ENCODE peak calls at places on chromosomes 3 and 15, in six cellular contexts. U is SK-N-SH, G is IMR-90, Z is GM12878, Q is K562, Y is HepG2. E is an unnamed sample.

GRCh38 chr3:6354653-6355052 is 506.3 kb upstream of the GRM7 start:
- DNase-seq in Y (no peak), U (no peak), Q (no peak), Z (no peak), G (no peak), E (no peak)

GRCh38 chr3:126343675-126344074 is 13.5 kb downstream of the KLF15 start:
- DNase-seq in G (no peak), Q (no peak), Z (no peak), U (no peak), Y (no peak), E (no peak)

GRCh38 chr15:59522988-59523461 is 85.0 kb downstream of the FAM81A start:
- DNase-seq in Y (no peak), Z (no peak), G (no peak), Q (no peak), U (no peak), E (no peak)

GRCh38 chr3:197501879-197502620 is 53.7 kb downstream of the BDH1 start:
- DNase-seq in Q (no peak), Y (peak), G (peak), Z (peak), U (peak), E (peak)

GRCh38 chr3:47610572-47610971 is 31.9 kb upstream of the CSPG5 start:
- DNase-seq in Q (no peak), Z (no peak), Y (no peak), U (no peak), G (no peak), E (no peak)

GRCh38 chr3:105352976-105353375 is 13.7 kb upstream of the ALCAM start:
- DNase-seq in Z (no peak), G (peak), Q (no peak), Y (no peak), U (no peak), E (no peak)

GRCh38 chr15:94119923-94120775 is 111.2 kb upstream of the MCTP2 start:
- DNase-seq in U (peak), Y (peak), Q (peak), G (peak), Z (peak), E (peak)

GRCh38 chr15:63501256-63502089 is 2.9 kb upstream of the USP3 start:
- DNase-seq in U (no peak), G (peak), Y (peak), Q (no peak), Z (no peak), E (peak)

GRCh38 chr3:139944256-139944910 is 9.4 kb downstream of the CLSTN2 start:
- DNase-seq in G (no peak), Y (no peak), Z (no peak), Q (no peak), U (no peak), E (no peak)

GRCh38 chr3:107910713-107911259 is 180.0 kb downstream of the CD47 start:
- DNase-seq in Z (peak), Y (no peak), U (no peak), G (no peak), Q (no peak), E (no peak)

GRCh38 chr3:9071982-9072666 is 108.9 kb upstream of the RAD18 start:
- DNase-seq in U (no peak), G (no peak), Q (no peak), Y (no peak), Z (no peak), E (no peak)

GRCh38 chr15:53627279-53627678 is 132.2 kb downstream of the WDR72 start:
- DNase-seq in G (no peak), Q (no peak), Z (no peak), U (no peak), Y (no peak), E (no peak)

GRCh38 chr3:193474446-193474845 is 80.2 kb downstream of the ATP13A4 start:
- DNase-seq in G (no peak), Y (no peak), U (no peak), Q (no peak), Z (no peak), E (no peak)

GRCh38 chr3:130480736-130481135 is 36.2 kb upstream of the COL6A6 start:
- DNase-seq in G (peak), Y (no peak), Z (no peak), Q (peak), U (no peak), E (peak)

GRCh38 chr3:123818921-123819429 is 65.2 kb downstream of the MYLK start:
- DNase-seq in G (peak), Z (no peak), Q (no peak), Y (peak), U (no peak), E (no peak)

GRCh38 chr3:126284258-126284904 is 72.8 kb downstream of the KLF15 start:
- DNase-seq in G (peak), Z (no peak), U (no peak), Q (no peak), Y (no peak), E (no peak)

GRCh38 chr3:142645236-142645793 is 49.1 kb downstream of the PLS1 start:
- DNase-seq in G (peak), Q (no peak), U (no peak), Z (no peak), Y (peak), E (peak)

DNA sequence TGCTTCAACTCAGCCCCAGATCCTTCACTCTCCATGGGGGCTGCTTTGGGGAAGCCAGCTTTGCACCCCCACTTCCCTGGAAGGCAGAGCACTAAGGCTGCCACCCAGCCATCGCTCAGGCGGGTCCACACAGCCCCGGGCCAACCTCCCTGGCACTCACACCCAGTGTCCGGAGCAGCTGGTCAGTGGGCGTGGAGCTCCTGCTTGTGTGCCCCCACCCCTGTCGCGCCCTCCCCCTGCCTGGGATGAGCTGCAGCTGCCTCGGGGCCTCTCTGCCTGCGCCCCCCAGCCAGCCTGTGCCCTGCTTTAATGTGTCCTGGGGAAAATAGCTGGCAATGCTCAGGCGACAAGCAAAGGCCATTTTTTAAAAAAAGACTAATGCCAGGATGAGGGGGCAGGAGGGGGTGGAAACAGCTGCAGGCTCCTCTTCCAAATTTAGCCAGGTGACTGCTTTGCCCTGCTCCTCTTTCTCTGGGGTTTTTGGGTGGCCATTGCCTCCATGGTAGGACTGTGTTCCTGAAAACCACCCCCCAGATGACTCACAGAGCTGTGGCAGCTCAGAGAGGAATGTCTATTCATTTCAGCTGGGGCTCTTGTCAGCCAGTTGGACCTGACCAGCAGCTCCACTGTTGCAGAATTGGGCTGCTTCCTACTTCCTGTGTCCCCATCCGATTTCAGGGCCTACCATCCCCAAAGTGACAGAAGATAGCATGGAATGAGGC is 65.0 kb downstream of the CEMIP start:
- DNase-seq in Z (no peak), Q (no peak), U (no peak), Y (peak), G (peak), E (peak)
- TF ChIP-seq SMC3 in Z (no peak), Q (no peak), U (no peak), Y (no peak), G (no peak), E (no peak)

DNA sequence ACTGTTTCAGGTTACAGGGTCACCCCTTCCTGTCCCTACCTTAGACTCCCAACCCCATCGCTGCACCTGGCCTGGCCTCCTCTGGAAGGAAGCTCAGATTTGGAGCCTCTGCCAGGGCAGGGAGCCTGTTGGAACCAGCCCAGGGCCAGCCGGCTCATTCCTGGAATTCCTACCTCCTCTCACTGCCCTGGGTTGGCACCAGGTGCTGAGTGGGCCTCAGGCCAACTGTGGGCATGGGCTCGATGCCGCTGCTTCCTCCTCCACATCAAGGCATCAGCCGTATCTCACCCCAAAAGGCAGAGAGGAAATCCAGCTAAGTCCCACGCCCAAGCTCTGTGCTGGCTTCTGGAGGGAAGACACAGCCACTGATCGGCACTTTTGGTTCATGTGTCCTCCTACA is 42.1 kb downstream of the KLHL25 start:
- DNase-seq in Y (no peak), G (no peak), Z (no peak), Q (no peak), U (no peak), E (no peak)
- TF ChIP-seq SMC3 in Y (no peak), G (no peak), Z (no peak), Q (no peak), U (no peak), E (no peak)

DNA sequence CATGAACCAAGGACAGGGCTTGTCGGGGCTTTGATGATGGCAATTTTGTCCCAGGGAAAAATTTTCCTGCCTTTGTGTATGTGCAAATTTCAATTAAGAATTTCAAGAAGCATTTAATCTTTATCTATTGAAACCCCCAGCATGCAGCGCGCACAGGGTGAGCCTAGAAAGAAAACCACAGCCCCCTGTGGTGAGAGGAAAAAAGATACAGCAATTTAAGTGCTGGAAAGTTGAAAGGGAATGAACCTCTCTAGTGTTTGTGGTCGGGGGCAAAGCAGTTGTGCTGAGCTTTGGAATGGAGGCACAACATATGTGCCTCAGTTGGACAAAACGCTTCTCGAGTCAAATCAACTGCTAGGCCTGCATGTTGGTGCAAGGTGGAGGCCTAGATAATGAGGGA is 111.8 kb upstream of the C15orf61 start:
- DNase-seq in Z (no peak), G (no peak), U (no peak), Y (no peak), Q (peak), E (no peak)
- TF ChIP-seq SMC3 in Z (no peak), G (no peak), U (no peak), Y (no peak), Q (no peak), E (no peak)

GRCh38 chr3:112769624-112770023 is 77.0 kb downstream of the CD200R1L start:
- DNase-seq in G (peak), U (no peak), Q (no peak), Y (no peak), Z (no peak), E (no peak)

GRCh38 chr3:112767777-112768176 is 78.9 kb downstream of the CD200R1L start:
- DNase-seq in Q (no peak), Y (no peak), G (no peak), Z (no peak), U (no peak), E (no peak)

GRCh38 chr3:112765531-112765930 is 81.1 kb downstream of the CD200R1L start:
- DNase-seq in Z (no peak), Y (no peak), Q (no peak), G (no peak), U (no peak), E (no peak)

GRCh38 chr3:112770026-112770626 is 76.5 kb downstream of the CD200R1L start:
- DNase-seq in G (peak), Q (peak), Y (no peak), U (no peak), Z (no peak), E (no peak)

DNA sequence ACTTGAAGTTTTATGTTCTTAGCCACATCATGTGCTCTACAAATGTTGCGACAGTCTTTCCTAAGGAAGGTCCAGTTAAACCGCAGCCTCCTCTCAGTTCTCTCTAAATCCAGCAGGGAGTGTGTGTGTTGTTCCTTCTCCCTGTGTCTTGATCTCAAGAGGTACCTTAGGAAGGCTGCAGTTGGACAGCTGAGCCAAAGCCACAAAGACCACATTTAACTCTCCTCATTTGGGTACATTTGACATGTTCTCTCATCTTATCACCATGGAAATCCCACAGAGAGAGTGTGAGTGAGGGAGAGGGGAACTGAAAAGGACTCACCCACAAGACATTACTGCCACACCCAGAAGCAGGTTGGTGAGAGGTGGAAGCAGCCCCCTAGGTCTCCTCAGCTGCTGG is 79.5 kb downstream of the CD200R1L start:
- DNase-seq in Z (peak), Q (no peak), Y (no peak), U (no peak), G (no peak), E (no peak)
- TF ChIP-seq SMC3 in Z (peak), Q (no peak), Y (no peak), U (no peak), G (no peak), E (no peak)

GRCh38 chr3:63328386-63328785 is 50.3 kb downstream of the SYNPR start:
- DNase-seq in Q (no peak), Y (no peak), Z (no peak), U (no peak), G (peak), E (no peak)

GRCh38 chr3:63324621-63325020 is 46.5 kb downstream of the SYNPR start:
- DNase-seq in Q (no peak), Z (no peak), G (no peak), U (no peak), Y (no peak), E (no peak)

GRCh38 chr3:63323766-63324165 is 45.7 kb downstream of the SYNPR start:
- DNase-seq in Z (no peak), U (no peak), Y (no peak), G (no peak), Q (no peak), E (no peak)

DNA sequence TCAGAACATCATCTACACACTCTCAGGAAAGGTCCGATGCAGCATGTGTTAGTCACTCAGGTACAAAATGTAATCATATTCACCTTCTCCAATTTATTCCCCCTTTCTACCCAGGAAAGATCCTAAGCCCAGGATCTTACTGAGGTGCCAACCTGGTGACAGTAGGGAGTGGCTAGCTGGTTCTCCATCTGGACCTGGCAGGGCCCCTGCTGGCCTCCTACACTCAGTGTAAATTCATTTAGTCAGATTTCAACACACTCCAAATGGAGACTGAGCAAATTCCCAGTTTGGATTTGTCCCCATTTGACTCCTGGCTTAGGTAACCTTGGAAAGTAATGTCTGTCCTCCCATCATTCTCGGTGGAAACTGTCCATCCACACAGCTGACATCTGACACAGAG is 47.3 kb downstream of the SYNPR start:
- DNase-seq in Q (no peak), U (no peak), Y (no peak), Z (no peak), G (no peak), E (no peak)
- TF ChIP-seq SMC3 in Q (no peak), U (no peak), Y (no peak), Z (no peak), G (no peak), E (no peak)

DNA sequence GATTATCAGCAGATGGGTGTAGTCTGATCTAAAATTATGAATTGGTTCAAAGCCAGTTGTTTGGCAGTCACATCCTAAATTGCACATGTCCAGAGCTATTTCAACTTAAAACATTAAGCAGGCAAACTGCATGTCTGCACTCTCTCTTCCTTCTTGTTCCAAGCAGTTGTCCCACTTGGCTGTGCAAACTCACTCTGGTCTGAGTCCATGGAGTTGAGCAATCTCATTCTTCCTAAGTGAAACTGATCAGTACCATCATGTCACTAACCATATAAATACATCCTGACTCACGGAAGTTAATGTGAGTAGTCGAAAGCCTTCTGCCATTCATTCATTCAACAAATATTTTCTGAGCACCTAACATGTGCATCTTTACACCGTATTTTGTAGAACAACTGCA is 353.0 kb downstream of the ROBO1 start:
- DNase-seq in U (no peak), Y (no peak), Q (no peak), Z (no peak), G (peak), E (no peak)
- TF ChIP-seq SMC3 in U (no peak), Y (no peak), Q (no peak), Z (no peak), G (no peak), E (no peak)

GRCh38 chr15:91100561-91101355 is 701 bp downstream of the SV2B start:
- DNase-seq in G (peak), Q (no peak), Z (no peak), Y (no peak), U (peak), E (no peak)
- TF ChIP-seq SMC3 in G (no peak), Q (no peak), Z (no peak), Y (no peak), U (no peak), E (no peak)

E was measured in A549.